ENCODE peak calls at places on chromosomes 16 and 17, in five cellular contexts. F is A549, N is K562, H is GM12878, C is HepG2. D is an unnamed sample.
A peak's percentile ranks its signal among the peaks of the same experiment; 100 is the strongest.

GRCh38 chr16:85908444-85908843 is 9.5 kb downstream of the IRF8 start:
- DNase-seq in F (no peak), N (no peak), H (peak; percentile 59), C (no peak), D (no peak)

GRCh38 chr16:76956801-76957200 is 234.2 kb upstream of the MON1B start:
- DNase-seq in F (no peak), N (no peak), H (no peak), C (no peak), D (no peak)

GRCh38 chr17:18117974-18118632 is 9.5 kb downstream of the MYO15A start:
- DNase-seq in F (no peak), N (no peak), H (no peak), C (no peak), D (no peak)

GRCh38 chr17:10120749-10121148 is 77.7 kb downstream of the GAS7 start:
- DNase-seq in F (no peak), N (no peak), H (no peak), C (no peak), D (no peak)

GRCh38 chr17:37614391-37614790 is 5.2 kb upstream of the SYNRG start:
- DNase-seq in F (no peak), N (no peak), H (no peak), C (no peak), D (no peak)

GRCh38 chr16:22123146-22123545 is 30.8 kb downstream of the VWA3A start:
- DNase-seq in F (peak; percentile 31), N (no peak), H (no peak), C (no peak), D (peak; percentile 53)

GRCh38 chr17:1216209-1216937 is 36.6 kb upstream of the ABR start:
- DNase-seq in F (no peak), N (no peak), H (no peak), C (no peak), D (no peak)

GRCh38 chr17:50865060-50865867 is 890 bp downstream of the TOB1 start:
- DNase-seq in F (peak; percentile 69), N (peak; percentile 67), H (no peak), C (peak; percentile 70), D (peak; percentile 68)

GRCh38 chr16:29943846-29944669 is 17.8 kb upstream of the TMEM219 start:
- DNase-seq in F (peak; percentile 99), N (peak; percentile 76), H (no peak), C (peak; percentile 91), D (peak; percentile 80)

GRCh38 chr17:35726609-35727460 is 4.6 kb upstream of the RASL10B start:
- DNase-seq in F (no peak), N (no peak), H (no peak), C (peak; percentile 66), D (peak; percentile 44)

GRCh38 chr16:88639231-88640038 is 1.1 kb downstream of the IL17C start:
- DNase-seq in F (no peak), N (peak; percentile 69), H (no peak), C (no peak), D (peak; percentile 92)

GRCh38 chr16:84307209-84307954 is 12.7 kb downstream of the WFDC1 start:
- DNase-seq in F (no peak), N (no peak), H (no peak), C (no peak), D (no peak)

GRCh38 chr16:23847938-23848337 is 12.2 kb downstream of the PRKCB start:
- DNase-seq in F (no peak), N (no peak), H (no peak), C (no peak), D (no peak)

GRCh38 chr17:51707216-51707615 is 446.9 kb downstream of the UTP18 start:
- DNase-seq in F (no peak), N (no peak), H (no peak), C (no peak), D (no peak)

GRCh38 chr17:40827746-40828453 is 5.5 kb upstream of the KRT10 start:
- DNase-seq in F (peak; percentile 36), N (peak; percentile 79), H (no peak), C (no peak), D (no peak)

GRCh38 chr16:10376229-10376628 is 9.6 kb upstream of the ATF7IP2 start:
- DNase-seq in F (no peak), N (no peak), H (no peak), C (no peak), D (no peak)

GRCh38 chr16:67000384-67001158 is 12.2 kb downstream of the CES4A start:
- DNase-seq in F (no peak), N (peak; percentile 98), H (no peak), C (no peak), D (peak; percentile 79)

GRCh38 chr17:75552847-75553552 is 27.5 kb downstream of the LLGL2 start:
- DNase-seq in F (peak; percentile 36), N (no peak), H (no peak), C (peak; percentile 94), D (peak; percentile 37)

GRCh38 chr17:69757794-69758430 is 317.1 kb upstream of the KCNJ16 start:
- DNase-seq in F (no peak), N (no peak), H (no peak), C (no peak), D (no peak)

GRCh38 chr17:55116440-55116914 is 147.9 kb downstream of the STXBP4 start:
- DNase-seq in F (no peak), N (no peak), H (no peak), C (peak; percentile 58), D (no peak)

GRCh38 chr17:32741381-32741780 is 135.5 kb downstream of the MYO1D start:
- DNase-seq in F (no peak), N (no peak), H (no peak), C (no peak), D (no peak)

GRCh38 chr16:87382023-87382785 is 1.4 kb downstream of the FBXO31 start:
- DNase-seq in F (no peak), N (no peak), H (no peak), C (peak; percentile 100), D (no peak)

GRCh38 chr16:19291459-19291858 is 5.9 kb downstream of the CLEC19A start:
- DNase-seq in F (peak; percentile 60), N (no peak), H (no peak), C (no peak), D (peak; percentile 75)

GRCh38 chr16:63742150-63742549 is 1379.7 kb downstream of the CDH11 start:
- DNase-seq in F (no peak), N (no peak), H (no peak), C (no peak), D (no peak)

DNA sequence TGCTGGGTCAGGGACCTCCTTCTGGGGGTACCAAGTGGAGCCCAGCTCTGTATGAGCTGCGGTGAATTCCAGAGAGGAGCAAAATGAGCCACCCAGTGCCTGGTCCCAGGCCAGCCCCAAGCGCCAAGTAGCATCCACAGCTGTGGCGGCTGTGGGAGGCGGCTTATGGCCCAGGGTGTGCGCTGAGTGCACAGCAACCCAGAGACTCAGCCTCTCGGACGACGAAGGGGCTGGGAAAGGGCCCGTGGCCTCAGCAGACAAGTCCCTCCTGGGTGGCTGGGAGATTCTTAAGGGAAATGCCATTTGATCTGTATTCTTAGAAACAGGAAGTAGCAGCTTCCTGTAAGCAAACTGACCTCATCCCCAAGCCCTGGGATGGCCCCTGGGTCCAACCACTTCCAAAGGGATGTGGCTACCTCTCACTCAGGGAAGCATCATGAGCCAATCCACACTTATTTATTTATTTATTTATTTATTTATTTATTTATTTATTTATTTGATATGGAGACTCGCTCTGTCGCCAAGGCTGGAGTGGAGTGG is 19.8 kb upstream of the ATP2A3 start:
- DNase-seq in F (peak; percentile 48), N (no peak), H (no peak), C (no peak), D (peak; percentile 46)
- TF ChIP-seq JUNB in F (no peak), N (no peak), H (no peak), C (no peak), D (no peak)

DNA sequence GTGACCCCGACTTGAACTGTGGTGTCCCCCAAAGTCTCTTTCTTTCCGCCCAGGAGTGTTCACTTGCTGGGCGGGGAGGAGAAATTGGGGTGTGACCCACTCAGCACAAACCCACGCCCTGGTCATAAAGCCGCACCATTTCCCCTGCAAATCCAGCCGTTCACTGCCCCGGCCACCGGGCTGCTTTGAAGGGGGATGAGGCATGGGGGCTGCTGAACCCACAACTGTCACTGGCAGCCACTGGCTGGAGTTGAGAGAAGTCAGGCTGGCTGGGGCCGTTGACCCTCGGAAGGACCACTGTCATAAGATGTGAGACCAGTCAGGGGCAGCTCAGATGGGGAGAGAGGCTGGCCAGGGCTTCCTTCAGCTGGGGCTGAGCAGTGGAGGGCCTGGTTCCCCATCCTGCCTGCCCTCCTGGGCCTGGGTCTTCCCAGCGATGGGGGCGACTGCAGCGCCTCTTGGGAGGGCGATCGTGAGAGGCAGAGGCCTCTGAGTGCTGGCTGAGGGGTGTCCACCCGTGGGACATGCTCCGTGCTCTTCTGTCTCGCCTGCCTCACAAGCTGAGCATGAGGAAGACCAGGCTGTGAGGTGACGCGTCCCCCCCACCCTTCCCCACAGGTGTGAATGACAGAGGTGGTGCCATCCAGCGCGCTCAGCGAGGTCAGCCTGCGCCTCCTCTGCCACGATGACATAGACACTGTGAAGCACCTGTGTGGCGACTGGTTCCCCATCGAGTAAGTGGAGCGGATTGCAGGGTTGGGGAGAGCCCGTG is 19.5 kb downstream of the C16orf90 start:
- DNase-seq in F (no peak), N (no peak), H (no peak), C (no peak), D (no peak)
- TF ChIP-seq REST in F (no peak), N (no peak), H (no peak), C (no peak), D (no peak)

GRCh38 chr16:74078877-74079586 is 217.6 kb upstream of the PSMD7 start:
- DNase-seq in F (no peak), N (no peak), H (no peak), C (no peak), D (no peak)

DNA sequence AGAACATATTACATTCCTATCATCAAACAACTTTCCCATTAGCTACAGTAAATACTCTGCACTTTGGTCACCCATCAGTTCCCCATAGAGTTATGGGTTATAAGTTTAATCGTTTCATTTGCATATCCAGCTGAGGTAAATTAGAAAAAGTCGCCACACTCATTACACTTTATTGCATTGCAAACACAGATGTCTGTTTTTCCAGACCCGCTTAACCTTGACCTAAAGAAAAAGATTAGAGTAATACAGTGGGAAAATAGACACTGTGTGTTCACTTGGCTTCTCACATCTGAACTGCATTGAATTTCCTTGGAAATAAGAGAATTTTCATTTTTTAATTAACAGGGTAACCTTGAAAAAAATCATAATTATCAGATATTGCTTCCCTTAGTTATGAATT is 213.0 kb upstream of the PSMD7 start:
- DNase-seq in F (no peak), N (no peak), H (no peak), C (no peak), D (no peak)
- TF ChIP-seq JUNB in F (no peak), N (no peak), H (no peak), C (no peak), D (no peak)

GRCh38 chr17:82890926-82891678 is 51.3 kb upstream of the ZNF750 start:
- DNase-seq in F (no peak), N (no peak), H (no peak), C (no peak), D (no peak)

GRCh38 chr17:82892869-82893565 is 53.2 kb upstream of the ZNF750 start:
- DNase-seq in F (no peak), N (no peak), H (no peak), C (no peak), D (no peak)

GRCh38 chr17:82893779-82894178 is 54.0 kb upstream of the ZNF750 start:
- DNase-seq in F (no peak), N (no peak), H (no peak), C (no peak), D (no peak)

GRCh38 chr17:82890339-82890730 is 50.5 kb upstream of the ZNF750 start:
- DNase-seq in F (no peak), N (no peak), H (no peak), C (no peak), D (no peak)

DNA sequence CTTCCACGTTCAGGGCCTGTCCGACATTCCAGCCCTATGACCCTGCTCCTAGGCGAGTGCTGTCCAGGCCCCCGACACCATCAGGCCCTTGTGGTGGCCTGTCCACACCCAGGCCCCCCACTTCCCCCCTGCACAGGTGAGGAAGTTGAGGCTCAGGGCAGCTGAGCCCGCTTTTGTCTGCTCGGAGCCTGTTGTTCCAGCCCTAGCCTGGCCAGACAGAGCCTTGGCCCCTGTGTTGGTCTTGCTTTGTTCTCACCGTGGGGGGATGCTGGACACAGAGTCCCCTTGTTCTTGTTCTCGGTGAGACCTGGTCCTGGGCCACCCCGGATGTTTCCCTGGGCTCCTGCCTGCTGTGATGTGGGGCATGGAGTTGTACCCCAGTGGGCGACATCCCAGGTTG is 52.1 kb upstream of the ZNF750 start:
- DNase-seq in F (no peak), N (no peak), H (no peak), C (no peak), D (no peak)
- TF ChIP-seq REST in F (no peak), N (no peak), H (no peak), C (no peak), D (no peak)

D was measured in GM23338.